ENCODE peak calls at places on chromosomes 13 and 19, in four cellular contexts. One of them, this sample, is unnamed.

GRCh38 chr13:80727321-80727975 is 386.5 kb upstream of the SPRY2 start:
- DNase-seq in CD8-positive, alpha-beta T cell: no peak
- DNase-seq in OCI-LY7: no peak
- DNase-seq in pancreas: no peak
- DNase-seq in this sample: no peak

GRCh38 chr19:35223856-35224505 is 4.6 kb downstream of the FAM187B start:
- DNase-seq in pancreas: no peak
- DNase-seq in CD8-positive, alpha-beta T cell: no peak
- DNase-seq in OCI-LY7: no peak
- DNase-seq in this sample: no peak

GRCh38 chr13:31797154-31797775 is 57.9 kb downstream of the RXFP2 start:
- DNase-seq in OCI-LY7: no peak
- DNase-seq in CD8-positive, alpha-beta T cell: no peak
- DNase-seq in pancreas: no peak
- DNase-seq in this sample: no peak

GRCh38 chr13:42593719-42594012 is 19.7 kb downstream of the TNFSF11 start:
- DNase-seq in pancreas: no peak
- DNase-seq in OCI-LY7: no peak
- DNase-seq in CD8-positive, alpha-beta T cell: no peak
- DNase-seq in this sample: no peak

GRCh38 chr19:41261474-41262190 is 2.5 kb upstream of the HNRNPUL1 start:
- DNase-seq in CD8-positive, alpha-beta T cell: no peak
- DNase-seq in pancreas: no peak
- DNase-seq in OCI-LY7: no peak
- DNase-seq in this sample: no peak

GRCh38 chr19:48061401-48062344 is 17.8 kb upstream of the CABP5 start:
- DNase-seq in CD8-positive, alpha-beta T cell: no peak
- DNase-seq in pancreas: no peak
- DNase-seq in OCI-LY7: no peak
- DNase-seq in this sample: no peak

GRCh38 chr19:8132858-8133458 is 16.4 kb downstream of the FBN3 start:
- DNase-seq in OCI-LY7: no peak
- DNase-seq in CD8-positive, alpha-beta T cell: no peak
- DNase-seq in pancreas: no peak
- DNase-seq in this sample: no peak

GRCh38 chr19:34838753-34839431 is 65.9 kb upstream of the ZNF599 start:
- DNase-seq in pancreas: no peak
- DNase-seq in OCI-LY7: no peak
- DNase-seq in CD8-positive, alpha-beta T cell: no peak
- DNase-seq in this sample: peak; percentile 28

GRCh38 chr13:25886438-25887214 is 165.2 kb downstream of the SHISA2 start:
- DNase-seq in pancreas: no peak
- DNase-seq in CD8-positive, alpha-beta T cell: no peak
- DNase-seq in OCI-LY7: no peak
- DNase-seq in this sample: no peak

GRCh38 chr13:30159446-30159839 is 147.9 kb downstream of the KATNAL1 start:
- DNase-seq in CD8-positive, alpha-beta T cell: peak; percentile 31
- DNase-seq in pancreas: no peak
- DNase-seq in OCI-LY7: no peak
- DNase-seq in this sample: no peak

GRCh38 chr13:101149735-101150380 is 266.4 kb downstream of the NALCN start:
- DNase-seq in OCI-LY7: no peak
- DNase-seq in pancreas: no peak
- DNase-seq in CD8-positive, alpha-beta T cell: no peak
- DNase-seq in this sample: no peak

GRCh38 chr13:45851171-45851889 is at the start of gene SIAH3:
- DNase-seq in pancreas: no peak
- DNase-seq in OCI-LY7: no peak
- DNase-seq in CD8-positive, alpha-beta T cell: peak; percentile 21
- DNase-seq in this sample: peak; percentile 4

GRCh38 chr13:48596128-48596429 is 57.6 kb upstream of the CYSLTR2 start:
- DNase-seq in OCI-LY7: no peak
- DNase-seq in CD8-positive, alpha-beta T cell: no peak
- DNase-seq in pancreas: no peak
- DNase-seq in this sample: no peak
- H3K4me1 ChIP-seq in OCI-LY7: no peaks in the 10 kb centered on the region
- H3K4me1 ChIP-seq in CD8-positive, alpha-beta T cell: no peaks in the 10 kb centered on the region
- H3K4me1 ChIP-seq in pancreas: peaks cover 9% of the 10 kb centered on the region
- H3K4me1 ChIP-seq in this sample: peaks cover 3% of the 10 kb centered on the region

GRCh38 chr13:114053026-114053425 is 79.2 kb upstream of the C13orf46 start:
- DNase-seq in CD8-positive, alpha-beta T cell: no peak
- DNase-seq in pancreas: no peak
- DNase-seq in OCI-LY7: no peak
- DNase-seq in this sample: no peak
- H3K36me3 ChIP-seq in CD8-positive, alpha-beta T cell: peaks cover 67% of the 10 kb centered on the region
- H3K36me3 ChIP-seq in pancreas: no peaks in the 10 kb centered on the region
- H3K36me3 ChIP-seq in OCI-LY7: no peaks in the 10 kb centered on the region
- H3K36me3 ChIP-seq in this sample: peaks cover 77% of the 10 kb centered on the region

GRCh38 chr13:112724788-112725345 is 35.0 kb downstream of the ATP11A start:
- DNase-seq in CD8-positive, alpha-beta T cell: no peak
- DNase-seq in OCI-LY7: no peak
- DNase-seq in pancreas: no peak
- DNase-seq in this sample: no peak
- H3K4me1 ChIP-seq in CD8-positive, alpha-beta T cell: peaks cover 17% of the 10 kb centered on the region
- H3K4me1 ChIP-seq in OCI-LY7: no peaks in the 10 kb centered on the region
- H3K4me1 ChIP-seq in pancreas: peaks cover 10% of the 10 kb centered on the region
- H3K4me1 ChIP-seq in this sample: peaks cover 11% of the 10 kb centered on the region

DNA sequence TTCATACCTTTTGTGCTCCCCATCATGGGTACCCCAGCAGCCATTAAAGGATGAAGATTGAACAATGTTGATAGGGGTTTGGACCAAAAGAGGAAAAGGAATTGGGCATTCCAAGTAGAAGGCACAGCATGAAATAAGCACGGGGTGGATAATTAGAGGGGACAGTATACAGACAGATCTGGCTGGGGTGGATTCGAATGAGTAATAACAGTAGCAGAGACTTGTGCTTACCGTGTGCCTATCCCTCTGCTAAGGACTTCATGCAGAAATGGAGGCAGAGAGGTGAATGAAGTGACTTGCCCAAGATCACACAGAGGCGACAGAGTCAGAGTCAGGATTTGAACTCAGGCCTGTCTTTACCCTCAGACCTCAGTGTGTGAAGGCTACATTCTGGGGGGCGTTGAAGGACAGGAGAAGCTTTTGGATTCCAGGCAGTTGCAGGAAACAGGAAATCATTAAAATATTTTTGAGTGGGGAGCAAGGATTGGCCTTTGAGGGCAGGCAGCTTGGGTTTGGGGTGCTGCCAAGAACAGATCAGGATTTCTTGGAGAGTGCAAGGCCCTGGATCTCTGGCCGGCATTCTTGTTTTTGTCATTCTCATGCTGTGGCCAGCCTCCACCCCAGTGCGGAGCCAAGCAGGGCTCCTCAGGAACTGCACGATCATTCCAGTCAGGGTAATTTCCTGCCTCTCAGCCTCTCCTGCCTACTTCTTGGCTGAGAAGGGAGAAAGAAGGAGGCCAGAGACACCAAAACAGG is 18.7 kb downstream of the PAF1 start:
- DNase-seq in CD8-positive, alpha-beta T cell: no peak
- DNase-seq in pancreas: no peak
- DNase-seq in OCI-LY7: no peak
- DNase-seq in this sample: no peak
- H3K36me3 ChIP-seq in CD8-positive, alpha-beta T cell: peaks cover 36% of the 10 kb centered on the region
- H3K36me3 ChIP-seq in pancreas: peaks cover 7% of the 10 kb centered on the region
- H3K36me3 ChIP-seq in OCI-LY7: peaks cover 74% of the 10 kb centered on the region
- H3K36me3 ChIP-seq in this sample: peaks cover 66% of the 10 kb centered on the region

DNA sequence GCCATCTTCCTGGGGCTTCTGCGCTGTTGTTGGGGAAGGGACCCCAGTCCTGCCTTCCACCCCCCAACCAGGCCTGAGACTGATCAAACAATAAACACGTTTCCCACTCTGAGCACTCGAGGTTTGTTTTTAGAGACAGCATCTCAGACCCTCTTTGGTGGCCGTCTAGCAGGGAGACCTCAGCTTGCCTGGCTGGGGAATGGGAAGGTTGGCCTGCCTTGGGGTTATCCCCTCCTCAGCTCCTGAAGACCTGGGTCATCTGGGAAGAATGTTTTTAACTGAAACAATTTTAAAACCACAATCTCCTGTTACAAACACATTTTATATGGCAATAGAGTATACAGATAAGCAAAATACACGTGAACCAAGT is 2.0 kb downstream of the ZNF581 start:
- DNase-seq in CD8-positive, alpha-beta T cell: no peak
- DNase-seq in pancreas: no peak
- DNase-seq in OCI-LY7: no peak
- DNase-seq in this sample: no peak
- H3K4me1 ChIP-seq in CD8-positive, alpha-beta T cell: peaks cover 48% of the 10 kb centered on the region
- H3K4me1 ChIP-seq in pancreas: peaks cover 7% of the 10 kb centered on the region
- H3K4me1 ChIP-seq in OCI-LY7: peaks cover 54% of the 10 kb centered on the region
- H3K4me1 ChIP-seq in this sample: peaks cover 62% of the 10 kb centered on the region

This sample was measured in CD4-positive, CD25-positive, alpha-beta regulatory T cell.